ENCODE peak calls at places on chromosomes 4 and X, in eight cellular contexts. V, Z, K, O, X, U, M and A are unnamed samples.

GRCh38 chrX:101530944-101531343 is 19.4 kb upstream of the ARMCX1 start:
- DNase-seq in V (no peak), Z (no peak), K (no peak), O (no peak), X (no peak), U (no peak), M (no peak), A (no peak)

GRCh38 chr4:56870927-56871326 is 36.8 kb upstream of the REST start:
- DNase-seq in V (peak; percentile 9), Z (no peak), K (no peak), O (no peak), X (no peak), U (peak; percentile 60), M (peak; percentile 2), A (no peak)

GRCh38 chr4:70754990-70755688 is 33.4 kb downstream of the RUFY3 start:
- DNase-seq in V (no peak), Z (no peak), K (no peak), O (no peak), X (no peak), U (no peak), M (no peak), A (no peak)

GRCh38 chr4:34953145-34953799 is 1291.0 kb downstream of the ARAP2 start:
- DNase-seq in V (no peak), Z (no peak), K (no peak), O (no peak), X (no peak), U (no peak), M (no peak), A (peak; percentile 25)

GRCh38 chrX:10071451-10072163 is 85.2 kb upstream of the CLCN4 start:
- DNase-seq in V (no peak), Z (no peak), K (no peak), O (no peak), X (no peak), U (peak; percentile 83), M (no peak), A (no peak)

GRCh38 chr4:19123681-19124080 is 1102.1 kb upstream of the LCORL start:
- DNase-seq in V (no peak), Z (no peak), K (no peak), O (no peak), X (no peak), U (no peak), M (no peak), A (no peak)

GRCh38 chrX:110287605-110288004 is 30.3 kb downstream of the AMMECR1 start:
- DNase-seq in V (no peak), Z (no peak), K (no peak), O (no peak), X (no peak), U (no peak), M (no peak), A (no peak)

GRCh38 chr4:113973349-113973748 is 6.1 kb downstream of the ARSJ start:
- DNase-seq in V (no peak), Z (no peak), K (no peak), O (no peak), X (no peak), U (no peak), M (no peak), A (no peak)

GRCh38 chr4:41124916-41125548 is 89.3 kb downstream of the APBB2 start:
- DNase-seq in V (peak; percentile 72), Z (peak; percentile 17), K (no peak), O (no peak), X (no peak), U (no peak), M (no peak), A (no peak)

GRCh38 chr4:8916251-8916913 is 44.7 kb upstream of the HMX1 start:
- DNase-seq in V (no peak), Z (peak; percentile 7), K (no peak), O (peak; percentile 69), X (no peak), U (no peak), M (no peak), A (no peak)

GRCh38 chr4:113016377-113016776 is 33.1 kb upstream of the ANK2 start:
- DNase-seq in V (no peak), Z (no peak), K (no peak), O (no peak), X (no peak), U (no peak), M (no peak), A (no peak)

GRCh38 chr4:15914291-15914690 is 24.2 kb downstream of the FGFBP1 start:
- DNase-seq in V (peak; percentile 91), Z (no peak), K (no peak), O (no peak), X (no peak), U (no peak), M (peak; percentile 8), A (no peak)

GRCh38 chr4:13294961-13295605 is 189.1 kb downstream of the RAB28 start:
- DNase-seq in V (peak; percentile 44), Z (no peak), K (no peak), O (no peak), X (no peak), U (no peak), M (no peak), A (no peak)

GRCh38 chrX:6909396-6909795 is 238.1 kb upstream of the STS start:
- DNase-seq in V (no peak), Z (no peak), K (no peak), O (no peak), X (no peak), U (no peak), M (no peak), A (no peak)

GRCh38 chr4:112348488-112349158 is 51.5 kb downstream of the ALPK1 start:
- DNase-seq in V (peak; percentile 53), Z (peak; percentile 45), K (no peak), O (no peak), X (no peak), U (peak; percentile 11), M (peak; percentile 90), A (peak; percentile 68)

GRCh38 chrX:140123446-140123845 is 158.1 kb upstream of the CXorf66 start:
- DNase-seq in V (no peak), Z (no peak), K (no peak), O (no peak), X (no peak), U (no peak), M (no peak), A (no peak)

GRCh38 chr4:53507671-53508286 is 83.5 kb downstream of the LNX1 start:
- DNase-seq in V (peak; percentile 98), Z (no peak), K (no peak), O (no peak), X (no peak), U (peak; percentile 24), M (no peak), A (no peak)

GRCh38 chrX:13094374-13094773 is 50.0 kb upstream of the FAM9C start:
- DNase-seq in V (no peak), Z (no peak), K (no peak), O (no peak), X (no peak), U (peak; percentile 37), M (no peak), A (no peak)

GRCh38 chrX:30653415-30654131 is at the start of gene GK:
- DNase-seq in V (no peak), Z (no peak), K (no peak), O (no peak), X (peak; percentile 22), U (no peak), M (peak; percentile 0), A (no peak)

GRCh38 chrX:45758738-45759397 is 558.2 kb upstream of the DIPK2B start:
- DNase-seq in V (peak; percentile 39), Z (no peak), K (no peak), O (no peak), X (peak; percentile 64), U (no peak), M (no peak), A (no peak)

GRCh38 chrX:20664774-20665173 is 398.1 kb upstream of the RPS6KA3 start:
- DNase-seq in V (no peak), Z (no peak), K (no peak), O (no peak), X (no peak), U (no peak), M (no peak), A (no peak)

GRCh38 chr4:41611881-41612871 is 74.2 kb downstream of the LIMCH1 start:
- DNase-seq in V (peak; percentile 85), Z (no peak), K (no peak), O (no peak), X (no peak), U (peak; percentile 61), M (no peak), A (peak; percentile 94)

GRCh38 chrX:39875834-39876625 is 221.7 kb downstream of the BCOR start:
- DNase-seq in V (no peak), Z (no peak), K (no peak), O (no peak), X (no peak), U (no peak), M (no peak), A (no peak)

GRCh38 chrX:56026816-56027215 is 205.3 kb upstream of the KLF8 start:
- DNase-seq in V (no peak), Z (no peak), K (no peak), O (no peak), X (no peak), U (no peak), M (no peak), A (no peak)

GRCh38 chr4:168569066-168569908 is 72.4 kb downstream of the PALLD start:
- DNase-seq in V (peak; percentile 54), Z (no peak), K (no peak), O (no peak), X (no peak), U (no peak), M (peak; percentile 37), A (peak; percentile 56)

GRCh38 chr4:82123934-82124333 is 249.9 kb downstream of the HNRNPD start:
- DNase-seq in V (no peak), Z (no peak), K (no peak), O (no peak), X (peak; percentile 22), U (no peak), M (no peak), A (no peak)

GRCh38 chr4:66169341-66169740 is 499.1 kb upstream of the EPHA5 start:
- DNase-seq in V (peak; percentile 2), Z (no peak), K (no peak), O (no peak), X (no peak), U (peak; percentile 2), M (no peak), A (no peak)

GRCh38 chr4:114857831-114858230 is 255.6 kb downstream of the NDST4 start:
- DNase-seq in V (no peak), Z (no peak), K (no peak), O (no peak), X (no peak), U (no peak), M (no peak), A (no peak)

GRCh38 chr4:95151255-95151654 is 393.5 kb downstream of the BMPR1B start:
- DNase-seq in V (no peak), Z (no peak), K (no peak), O (no peak), X (no peak), U (no peak), M (no peak), A (no peak)

GRCh38 chrX:48715876-48716502 is 19.5 kb downstream of the SUV39H1 start:
- DNase-seq in V (peak; percentile 30), Z (no peak), K (no peak), O (no peak), X (no peak), U (no peak), M (no peak), A (no peak)

GRCh38 chrX:53438174-53438831 is 4.1 kb upstream of the HSD17B10 start:
- DNase-seq in V (no peak), Z (no peak), K (no peak), O (no peak), X (no peak), U (peak; percentile 22), M (no peak), A (no peak)

GRCh38 chr4:42119916-42120315 is 32.5 kb downstream of the BEND4 start:
- DNase-seq in V (no peak), Z (no peak), K (no peak), O (no peak), X (no peak), U (no peak), M (no peak), A (no peak)

GRCh38 chrX:28613558-28613957 is 26.3 kb downstream of the IL1RAPL1 start:
- DNase-seq in V (no peak), Z (no peak), K (no peak), O (no peak), X (no peak), U (no peak), M (no peak), A (no peak)

GRCh38 chr4:174912919-174913543 is 5.1 kb upstream of the ADAM29 start:
- DNase-seq in V (no peak), Z (no peak), K (no peak), O (no peak), X (no peak), U (no peak), M (no peak), A (no peak)